ENCODE peak calls at places on chromosome 2, in seven cellular contexts. H is fibroblast of the aortic adventitia; O is NCI-H69; Y is NCI-H446; C is GM03348; G is activated T-cell treated with anti-CD3 and anti-CD28 coated beads, Interleukin-2, amount 50 U/mL, for 4 hours; S is ELF-1. W is an unnamed sample.

GRCh38 chr2:58448065-58448507 is 207.0 kb upstream of the FANCL start:
- DNase-seq in H (peak), O (peak), Y (peak), C (peak), G (no peak), S (peak), W (peak)

GRCh38 chr2:118774458-118775133 is 72.9 kb downstream of the EN1 start:
- DNase-seq in H (peak), O (peak), Y (no peak), C (peak), G (no peak), S (peak), W (peak)

GRCh38 chr2:197986977-197987376 is 182.6 kb downstream of the PLCL1 start:
- DNase-seq in H (no peak), O (no peak), Y (no peak), C (no peak), G (no peak), S (no peak), W (no peak)

GRCh38 chr2:3277748-3278520 is 99.7 kb downstream of the EIPR1 start:
- DNase-seq in H (no peak), O (no peak), Y (no peak), C (no peak), G (no peak), S (no peak), W (peak)

GRCh38 chr2:181070119-181070833 is 89.9 kb downstream of the UBE2E3 start:
- DNase-seq in H (peak), O (no peak), Y (no peak), C (no peak), G (no peak), S (peak), W (no peak)

GRCh38 chr2:39511786-39512433 is 74.8 kb upstream of the MAP4K3 start:
- DNase-seq in H (peak), O (peak), Y (no peak), C (no peak), G (no peak), S (no peak), W (no peak)

GRCh38 chr2:12317853-12318426 is 398.8 kb upstream of the TRIB2 start:
- DNase-seq in H (peak), O (no peak), Y (no peak), C (peak), G (no peak), S (no peak), W (no peak)

GRCh38 chr2:212554233-212554632 is 15.6 kb upstream of the ERBB4 start:
- DNase-seq in H (no peak), O (peak), Y (no peak), C (no peak), G (no peak), S (no peak), W (no peak)

GRCh38 chr2:29260151-29260772 is 145.0 kb downstream of the CLIP4 start:
- DNase-seq in H (peak), O (no peak), Y (no peak), C (peak), G (no peak), S (no peak), W (no peak)

GRCh38 chr2:212918336-212918735 is 233.1 kb downstream of the IKZF2 start:
- DNase-seq in H (no peak), O (no peak), Y (no peak), C (no peak), G (no peak), S (no peak), W (no peak)

GRCh38 chr2:112821682-112822081 is 14.9 kb downstream of the IL1B start:
- DNase-seq in H (no peak), O (no peak), Y (no peak), C (no peak), G (no peak), S (no peak), W (no peak)

GRCh38 chr2:240914645-240915525 is 8.7 kb downstream of the CROCC2 start:
- DNase-seq in H (no peak), O (no peak), Y (no peak), C (no peak), G (no peak), S (no peak), W (no peak)

GRCh38 chr2:187618813-187619212 is 64.6 kb upstream of the TFPI start:
- DNase-seq in H (peak), O (peak), Y (no peak), C (no peak), G (no peak), S (no peak), W (no peak)

GRCh38 chr2:168685619-168686453 is 116.6 kb upstream of the NOSTRIN start:
- DNase-seq in H (no peak), O (peak), Y (no peak), C (no peak), G (no peak), S (no peak), W (no peak)

GRCh38 chr2:174023591-174024523 is 58.7 kb upstream of the SP3 start:
- DNase-seq in H (peak), O (peak), Y (no peak), C (peak), G (no peak), S (peak), W (no peak)

GRCh38 chr2:85924522-85924921 is 35.7 kb upstream of the ST3GAL5 start:
- DNase-seq in H (peak), O (no peak), Y (no peak), C (peak), G (no peak), S (peak), W (peak)

GRCh38 chr2:211157856-211158463 is 601.6 kb downstream of the CPS1 start:
- DNase-seq in H (peak), O (peak), Y (peak), C (peak), G (peak), S (peak), W (peak)

GRCh38 chr2:7203056-7203467 is 285.9 kb downstream of the RNF144A start:
- DNase-seq in H (peak), O (peak), Y (peak), C (peak), G (peak), S (peak), W (peak)

GRCh38 chr2:236972491-236973379 is 113.0 kb upstream of the COPS8 start:
- DNase-seq in H (peak), O (peak), Y (no peak), C (peak), G (no peak), S (peak), W (no peak)

GRCh38 chr2:68465081-68465916 is 1.8 kb downstream of the FBXO48 start:
- DNase-seq in H (peak), O (no peak), Y (no peak), C (no peak), G (peak), S (no peak), W (no peak)

GRCh38 chr2:26654061-26654340 is 12.8 kb upstream of the CIB4 start:
- DNase-seq in H (no peak), O (no peak), Y (no peak), C (no peak), G (no peak), S (no peak), W (no peak)

GRCh38 chr2:48251437-48252148 is 278.4 kb upstream of the STON1 start:
- DNase-seq in H (no peak), O (no peak), Y (no peak), C (no peak), G (no peak), S (no peak), W (no peak)

GRCh38 chr2:200086911-200087310 is 131.5 kb downstream of the MAIP1 start:
- DNase-seq in H (no peak), O (peak), Y (no peak), C (no peak), G (no peak), S (peak), W (no peak)

GRCh38 chr2:1742680-1743395 is 1.5 kb downstream of the PXDN start:
- DNase-seq in H (peak), O (no peak), Y (no peak), C (peak), G (no peak), S (peak), W (peak)

GRCh38 chr2:158893057-158893456 is 75.4 kb upstream of the TANC1 start:
- DNase-seq in H (peak), O (peak), Y (peak), C (peak), G (no peak), S (no peak), W (no peak)

GRCh38 chr2:30714811-30715709 is 92.2 kb downstream of the CAPN13 start:
- DNase-seq in H (no peak), O (no peak), Y (no peak), C (no peak), G (no peak), S (no peak), W (no peak)

GRCh38 chr2:10659898-10660568 is 29.7 kb downstream of the NOL10 start:
- DNase-seq in H (peak), O (peak), Y (no peak), C (peak), G (peak), S (peak), W (peak)

GRCh38 chr2:96528680-96529375 is 7.7 kb upstream of the ARID5A start:
- DNase-seq in H (no peak), O (no peak), Y (no peak), C (no peak), G (no peak), S (no peak), W (no peak)